ENCODE peak calls at places on chromosomes 4 and X, in four cellular contexts. Y is PC-3, M is mesothelial cell of epicardium, Q is HCT116. S is an unnamed sample.
A peak's percentile ranks its signal among the peaks of the same experiment; 100 is the strongest.

GRCh38 chrX:40095588-40096394 is 2.0 kb downstream of the BCOR start:
- DNase-seq in Y (peak; percentile 27), M (no peak), Q (no peak), S (peak; percentile 12)

GRCh38 chr4:75180790-75181776 is 248.2 kb downstream of the PARM1 start:
- DNase-seq in Y (peak; percentile 64), M (no peak), Q (no peak), S (peak; percentile 44)

GRCh38 chr4:69710580-69710979 is 49.8 kb downstream of the SULT1B1 start:
- DNase-seq in Y (no peak), M (no peak), Q (no peak), S (no peak)

GRCh38 chr4:165668694-165669093 is 204.3 kb upstream of the TLL1 start:
- DNase-seq in Y (no peak), M (no peak), Q (no peak), S (no peak)

GRCh38 chr4:39514888-39515401 is 12.3 kb downstream of the UGDH start:
- DNase-seq in Y (peak; percentile 92), M (no peak), Q (peak; percentile 27), S (peak; percentile 17)

GRCh38 chr4:8695237-8696219 is 103.0 kb downstream of the CPZ start:
- DNase-seq in Y (no peak), M (no peak), Q (no peak), S (no peak)

GRCh38 chrX:49860867-49861535 is 18.3 kb upstream of the USP27X start:
- DNase-seq in Y (no peak), M (no peak), Q (no peak), S (no peak)

GRCh38 chrX:97685753-97686152 is 802.0 kb downstream of the RPA4 start:
- DNase-seq in Y (peak; percentile 62), M (no peak), Q (peak; percentile 13), S (peak; percentile 45)

GRCh38 chr4:107896158-107896645 is 35.1 kb upstream of the CYP2U1 start:
- DNase-seq in Y (peak; percentile 92), M (no peak), Q (peak; percentile 92), S (peak; percentile 52)

GRCh38 chr4:14994242-14994641 is 8.0 kb upstream of the CPEB2 start:
- DNase-seq in Y (peak; percentile 67), M (no peak), Q (no peak), S (peak; percentile 19)

GRCh38 chr4:77169496-77169895 is 12.5 kb downstream of the CCNG2 start:
- DNase-seq in Y (no peak), M (no peak), Q (no peak), S (no peak)

GRCh38 chrX:43881410-43882293 is 598 bp downstream of the MAOB start:
- DNase-seq in Y (no peak), M (no peak), Q (no peak), S (peak; percentile 6)

GRCh38 chrX:24372021-24372763 is 11.8 kb downstream of the SUPT20HL1 start:
- DNase-seq in Y (no peak), M (no peak), Q (no peak), S (no peak)

GRCh38 chrX:101430457-101431078 is 22.5 kb downstream of the HNRNPH2 start:
- DNase-seq in Y (peak; percentile 40), M (no peak), Q (no peak), S (no peak)

GRCh38 chr4:169854090-169854489 is 96.3 kb upstream of the HPF1 start:
- DNase-seq in Y (no peak), M (no peak), Q (no peak), S (no peak)

GRCh38 chr4:7341486-7342222 is 93.1 kb downstream of the PSAPL1 start:
- DNase-seq in Y (no peak), M (no peak), Q (no peak), S (no peak)

GRCh38 chr4:182306792-182307507 is 63.7 kb downstream of the TENM3 start:
- DNase-seq in Y (no peak), M (no peak), Q (no peak), S (no peak)

GRCh38 chrX:47958943-47959342 is 44.8 kb downstream of the ZNF182 start:
- DNase-seq in Y (peak; percentile 18), M (no peak), Q (no peak), S (no peak)

GRCh38 chrX:70554081-70554480 is 109.4 kb downstream of the DLG3 start:
- DNase-seq in Y (peak; percentile 59), M (no peak), Q (no peak), S (no peak)

GRCh38 chr4:140267576-140267975 is 105.9 kb upstream of the SCOC start:
- DNase-seq in Y (no peak), M (no peak), Q (no peak), S (peak; percentile 17)
- TF ChIP-seq CTCF in Y (no peak), M (no peak), Q (no peak), S (no peak)

DNA sequence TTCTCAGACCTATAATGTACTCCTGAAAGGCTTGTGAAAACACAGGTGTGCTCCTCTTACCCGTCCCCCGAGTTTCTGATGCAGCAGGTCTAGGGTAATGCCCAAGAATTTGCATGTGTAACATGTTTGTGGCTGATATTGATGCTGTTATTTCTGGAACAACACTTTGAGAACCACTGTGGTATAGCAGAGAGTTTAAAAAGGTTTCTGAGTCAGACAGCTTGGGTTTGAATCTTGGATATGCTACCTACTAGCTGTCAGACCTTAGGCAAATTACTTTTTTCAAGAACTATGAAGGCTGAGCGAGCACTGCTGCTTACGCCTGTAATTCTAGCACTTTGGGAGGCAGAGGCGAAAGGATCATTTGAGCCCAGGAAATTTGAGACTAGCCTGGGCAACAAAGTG is 4.9 kb downstream of the AFF1 start:
- DNase-seq in Y (no peak), M (no peak), Q (no peak), S (no peak)
- TF ChIP-seq CTCF in Y (no peak), M (no peak), Q (no peak), S (no peak)

DNA sequence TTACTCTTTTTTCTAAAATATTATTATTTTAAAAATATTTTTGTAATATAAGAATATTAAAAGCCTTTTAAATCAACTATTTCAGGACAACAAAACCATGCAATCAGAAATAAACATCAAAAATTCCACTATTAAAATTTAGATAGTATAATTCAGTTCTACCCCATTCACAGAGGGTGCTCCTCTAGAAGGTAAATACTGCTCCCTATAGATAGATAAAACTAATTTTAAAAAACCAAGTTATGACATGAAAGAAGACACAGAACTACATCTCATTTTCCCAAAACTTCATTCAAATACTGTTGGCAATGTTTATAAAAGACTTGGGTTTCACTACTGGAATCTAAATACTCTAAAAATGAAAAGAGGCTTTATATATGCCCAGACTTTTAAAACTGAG is 219.3 kb downstream of the SPOCK3 start:
- DNase-seq in Y (no peak), M (no peak), Q (no peak), S (no peak)
- TF ChIP-seq CTCF in Y (peak; percentile 32), M (no peak), Q (no peak), S (no peak)

GRCh38 chr4:83036991-83037390 is 2.0 kb downstream of the COPS4 start:
- DNase-seq in Y (no peak), M (no peak), Q (no peak), S (no peak)

GRCh38 chr4:83043801-83044407 is 8.9 kb downstream of the COPS4 start:
- DNase-seq in Y (peak; percentile 42), M (no peak), Q (no peak), S (no peak)

GRCh38 chr4:83034630-83035494 is at the start of gene COPS4:
- DNase-seq in Y (peak; percentile 98), M (peak; percentile 89), Q (peak; percentile 100), S (peak; percentile 92)

DNA sequence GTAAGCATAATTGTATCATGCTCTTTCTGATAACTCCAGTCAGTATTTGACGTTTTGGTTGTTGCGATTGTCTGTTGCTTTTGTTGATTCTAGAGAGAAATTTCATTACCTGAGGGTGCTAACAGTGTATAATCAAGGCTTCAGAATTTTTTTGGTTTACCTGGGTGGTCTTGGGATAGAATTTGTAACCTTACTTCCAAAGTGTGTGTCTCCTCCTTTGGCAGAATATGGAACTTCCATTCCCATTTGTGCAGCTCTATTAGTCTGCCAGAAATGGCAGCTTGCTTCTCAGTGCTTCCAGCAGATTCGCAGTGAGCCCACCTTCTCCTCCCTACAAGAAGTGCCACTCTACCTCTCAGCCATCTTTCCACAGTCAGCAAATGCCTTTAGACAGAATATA is 5.3 kb downstream of the COPS4 start:
- DNase-seq in Y (no peak), M (no peak), Q (no peak), S (no peak)
- TF ChIP-seq CTCF in Y (no peak), M (peak; percentile 38), Q (peak; percentile 17), S (no peak)

GRCh38 chr4:186190456-186191265 is 706 bp upstream of the CYP4V2 start:
- DNase-seq in Y (no peak), M (peak; percentile 43), Q (no peak), S (peak; percentile 45)
- TF ChIP-seq CTCF in Y (no peak), M (no peak), Q (no peak), S (no peak)

GRCh38 chr4:115906428-115906827 is 793.0 kb upstream of the NDST4 start:
- DNase-seq in Y (no peak), M (no peak), Q (no peak), S (no peak)
- TF ChIP-seq CTCF in Y (no peak), M (peak; percentile 41), Q (no peak), S (no peak)

S was measured in Calu3.